ENCODE peak calls at places on chromosomes 2 and 18, in ten cellular contexts. W is stomach, Y is tibial nerve, D is LNCaP clone FGC, V is psoas muscle, J is foreskin fibroblast, G is heart right ventricle, U is fibroblast of lung, L is brain microvascular endothelial cell, T is right atrium auricular region. C is an unnamed sample.

GRCh38 chr2:239466046-239466754 is 65.4 kb upstream of the HDAC4 start:
- DNase-seq in G (no peak), W (no peak), L (no peak), J (peak), D (no peak), V (no peak), T (no peak), U (no peak), Y (no peak), C (no peak)

GRCh38 chr2:122414911-122415310 is 659.5 kb downstream of the TSN start:
- DNase-seq in D (no peak), V (no peak), Y (no peak), T (no peak), G (no peak), U (no peak), L (no peak), J (no peak), W (no peak), C (no peak)

GRCh38 chr18:34322365-34323289 is 97.9 kb upstream of the NOL4 start:
- DNase-seq in T (no peak), J (peak), W (peak), L (peak), V (peak), G (peak), Y (peak), U (peak), D (peak), C (peak)

GRCh38 chr2:71672640-71673401 is 219.5 kb downstream of the DYSF start:
- DNase-seq in W (no peak), V (no peak), U (no peak), G (no peak), Y (no peak), T (peak), J (no peak), D (no peak), L (no peak), C (no peak)

GRCh38 chr2:25411281-25411680 is 69.6 kb upstream of the DNMT3A start:
- DNase-seq in G (no peak), W (no peak), U (no peak), Y (no peak), V (no peak), T (peak), L (no peak), D (no peak), J (no peak), C (no peak)

GRCh38 chr2:102770506-102770905 is 8.7 kb downstream of the TMEM182 start:
- DNase-seq in W (no peak), U (peak), D (no peak), L (peak), V (no peak), Y (no peak), G (no peak), T (no peak), J (peak), C (peak)

GRCh38 chr2:101974663-101975062 is 17.1 kb upstream of the IL1R2 start:
- DNase-seq in D (no peak), V (no peak), W (no peak), Y (no peak), U (no peak), L (no peak), T (no peak), J (peak), G (no peak), C (peak)

GRCh38 chr18:28150925-28151324 is 26.0 kb downstream of the CDH2 start:
- DNase-seq in Y (no peak), V (no peak), L (no peak), D (no peak), W (no peak), T (no peak), U (no peak), G (no peak), J (no peak), C (no peak)

GRCh38 chr2:61117534-61117933 is 44.5 kb upstream of the C2orf74 start:
- DNase-seq in Y (no peak), L (no peak), J (peak), G (no peak), W (no peak), U (peak), D (no peak), T (no peak), V (no peak), C (no peak)

GRCh38 chr2:7736646-7737305 is 819.6 kb downstream of the RNF144A start:
- DNase-seq in T (no peak), D (no peak), U (peak), W (no peak), J (peak), L (peak), G (no peak), Y (no peak), V (no peak), C (no peak)

GRCh38 chr2:65040414-65041261 is 15.6 kb upstream of the CEP68 start:
- DNase-seq in J (peak), W (peak), G (peak), V (peak), L (peak), D (peak), U (peak), T (peak), Y (peak), C (peak)

GRCh38 chr2:50018938-50019337 is 864.6 kb upstream of the FSHR start:
- DNase-seq in G (no peak), T (no peak), Y (no peak), L (no peak), W (no peak), U (no peak), D (no peak), V (no peak), J (no peak), C (no peak)

GRCh38 chr18:9475643-9476580 is 599 bp downstream of the RALBP1 start:
- DNase-seq in U (peak), L (peak), J (peak), V (no peak), Y (peak), G (no peak), D (no peak), T (no peak), W (no peak), C (peak)

GRCh38 chr2:72765997-72766609 is 59.7 kb downstream of the EXOC6B start:
- DNase-seq in V (no peak), L (no peak), U (peak), J (no peak), Y (no peak), D (no peak), T (no peak), G (no peak), W (no peak), C (no peak)

GRCh38 chr18:26865557-26865956 is at the start of gene AQP4:
- DNase-seq in G (peak), L (no peak), W (peak), Y (no peak), T (no peak), D (no peak), U (peak), J (no peak), V (peak), C (no peak)

GRCh38 chr2:24491626-24492282 is 700 bp downstream of the NCOA1 start:
- DNase-seq in G (peak), V (peak), L (no peak), U (peak), D (no peak), J (peak), W (peak), T (no peak), Y (peak), C (peak)

GRCh38 chr2:63734510-63734909 is 107.2 kb upstream of the UGP2 start:
- DNase-seq in Y (no peak), T (no peak), U (no peak), D (peak), V (no peak), L (no peak), W (no peak), G (no peak), J (peak), C (peak)

GRCh38 chr2:222064286-222064685 is 234.5 kb downstream of the PAX3 start:
- DNase-seq in V (no peak), L (no peak), G (no peak), U (no peak), T (no peak), J (no peak), D (no peak), W (no peak), Y (no peak), C (no peak)

GRCh38 chr2:100470898-100471514 is 724 bp downstream of the NMS start:
- DNase-seq in D (no peak), W (no peak), Y (no peak), V (no peak), J (peak), U (peak), G (peak), T (no peak), L (peak), C (peak)

GRCh38 chr2:29518010-29518409 is 402.8 kb downstream of the CLIP4 start:
- DNase-seq in U (peak), W (no peak), Y (no peak), T (no peak), D (no peak), V (no peak), G (no peak), L (peak), J (peak), C (peak)

GRCh38 chr2:42925742-42926437 is 133.5 kb upstream of the HAAO start:
- DNase-seq in G (peak), W (peak), J (peak), V (peak), D (no peak), L (no peak), T (no peak), U (no peak), Y (no peak), C (no peak)

GRCh38 chr2:24702800-24703199 is 90.4 kb downstream of the PTRHD1 start:
- DNase-seq in D (peak), L (peak), T (no peak), W (no peak), U (peak), V (no peak), Y (no peak), G (no peak), J (peak), C (peak)

GRCh38 chr2:108918156-108918845 is 70.7 kb downstream of the EDAR start:
- DNase-seq in T (no peak), Y (no peak), J (no peak), V (no peak), U (no peak), D (no peak), W (peak), G (no peak), L (no peak), C (no peak)

GRCh38 chr2:30978044-30978443 is 160.2 kb downstream of the GALNT14 start:
- DNase-seq in Y (no peak), U (no peak), G (no peak), J (no peak), W (no peak), L (no peak), T (no peak), D (no peak), V (no peak), C (no peak)

GRCh38 chr18:23668731-23669130 is 6.0 kb upstream of the ANKRD29 start:
- DNase-seq in T (no peak), W (peak), L (no peak), D (peak), V (no peak), J (no peak), U (no peak), G (peak), Y (no peak), C (no peak)

GRCh38 chr2:219000569-219000960 is 7.3 kb upstream of the CRYBA2 start:
- DNase-seq in W (peak), T (no peak), G (no peak), U (no peak), L (no peak), D (no peak), Y (no peak), J (no peak), V (no peak), C (no peak)

GRCh38 chr2:219002395-219003266 is 9.4 kb upstream of the CRYBA2 start:
- DNase-seq in T (no peak), J (peak), W (peak), V (peak), Y (no peak), U (peak), L (peak), D (no peak), G (no peak), C (no peak)

GRCh38 chr2:218999881-219000568 is 6.8 kb upstream of the CRYBA2 start:
- DNase-seq in Y (no peak), U (no peak), V (no peak), J (no peak), W (no peak), G (no peak), L (no peak), T (no peak), D (no peak), C (no peak)

GRCh38 chr2:219001577-219002394 is 8.6 kb upstream of the CRYBA2 start:
- DNase-seq in U (no peak), Y (no peak), W (peak), T (no peak), V (no peak), D (peak), L (no peak), G (no peak), J (no peak), C (no peak)

DNA sequence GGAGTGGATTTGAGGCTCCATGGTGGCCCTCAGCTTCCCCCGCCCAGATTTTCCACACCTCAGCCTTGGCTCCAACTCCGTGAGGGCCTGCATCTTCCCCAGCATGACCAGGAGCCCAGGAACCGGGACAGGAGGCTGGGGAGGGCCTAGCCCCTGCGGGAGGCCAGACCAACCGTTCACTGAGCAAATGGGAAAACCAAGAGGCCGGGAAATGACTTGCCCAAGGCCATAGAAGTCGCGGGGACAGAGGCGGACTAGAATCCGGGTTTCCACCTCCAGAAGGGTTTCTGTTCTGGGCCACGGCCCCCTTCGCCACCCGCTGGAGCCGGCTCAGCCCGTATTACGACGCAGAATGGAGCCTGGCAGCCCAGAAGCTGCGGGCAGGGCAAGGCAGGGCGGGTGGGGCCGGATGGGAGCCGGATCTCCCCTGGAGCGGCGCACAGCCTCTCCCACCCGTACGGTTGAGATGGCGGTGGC is 7.9 kb upstream of the CRYBA2 start:
- DNase-seq in L (no peak), U (no peak), D (no peak), T (no peak), Y (no peak), G (no peak), W (no peak), V (no peak), J (no peak), C (no peak)
- H3K4me3 ChIP-seq in L (no peak), U (no peak), D (no peak), T (no peak), Y (no peak), G (no peak), W (peak), V (no peak), J (no peak), C (no peak)

GRCh38 chr2:152115952-152116351 is 17.1 kb upstream of the CACNB4 start:
- DNase-seq in Y (no peak), D (no peak), W (no peak), L (no peak), T (no peak), J (no peak), G (no peak), V (no peak), U (no peak), C (no peak)
- TF ChIP-seq CTCF in Y (no peak), D (peak), W (no peak), L (peak), T (no peak), J (no peak), G (no peak), V (no peak), U (peak), C (no peak)

GRCh38 chr2:203659650-203660049 is 46.8 kb upstream of the CD28 start:
- DNase-seq in G (no peak), Y (peak), U (no peak), D (no peak), W (no peak), J (no peak), T (no peak), V (no peak), L (no peak), C (no peak)
- H3K4me3 ChIP-seq in G (no peak), Y (no peak), U (no peak), D (no peak), W (no peak), J (no peak), T (no peak), V (no peak), L (no peak), C (no peak)

GRCh38 chr2:236193026-236193425 is 24.8 kb upstream of the GBX2 start:
- DNase-seq in T (no peak), V (no peak), G (no peak), Y (no peak), J (no peak), D (no peak), L (no peak), W (no peak), U (no peak), C (no peak)
- TF ChIP-seq CTCF in T (no peak), V (no peak), G (no peak), Y (no peak), J (no peak), D (no peak), L (peak), W (no peak), U (no peak), C (no peak)

GRCh38 chr2:241109210-241110088 is 7.4 kb upstream of the MTERF4 start:
- DNase-seq in V (no peak), U (no peak), T (no peak), Y (no peak), D (no peak), G (no peak), W (no peak), L (no peak), J (no peak), C (no peak)
- H3K4me3 ChIP-seq in V (no peak), U (no peak), T (no peak), Y (no peak), D (no peak), G (no peak), W (no peak), L (no peak), J (no peak), C (no peak)

DNA sequence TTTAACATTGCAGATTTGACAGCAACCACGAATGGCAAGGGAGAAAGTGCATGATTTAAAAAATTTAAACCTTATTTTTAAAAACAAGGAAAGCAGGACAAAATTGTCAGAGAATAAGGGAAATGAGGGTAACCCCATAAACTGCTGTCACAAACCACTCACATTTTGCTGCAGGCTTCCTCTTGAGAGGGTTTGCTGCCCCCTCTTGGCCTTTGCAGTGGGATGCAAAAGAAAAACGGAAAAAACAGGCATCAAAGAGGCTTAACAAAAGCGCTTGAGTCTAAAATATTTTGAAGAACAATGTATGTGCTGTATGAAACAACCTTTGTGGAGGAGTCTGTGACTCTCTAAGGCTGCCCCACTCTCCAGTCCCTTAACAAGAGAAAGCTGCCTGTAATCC is 91.6 kb downstream of the TMX3 start:
- DNase-seq in Y (peak), L (peak), J (peak), D (peak), T (no peak), G (no peak), V (peak), W (peak), U (peak), C (peak)
- TF ChIP-seq CTCF in Y (peak), L (peak), J (peak), D (peak), T (peak), G (peak), V (peak), W (no peak), U (peak), C (peak)

GRCh38 chr2:3520591-3520990 is 1.3 kb upstream of the ADI1 start:
- DNase-seq in V (no peak), T (peak), J (no peak), U (no peak), D (no peak), G (no peak), W (no peak), L (no peak), Y (no peak), C (no peak)
- H3K4me3 ChIP-seq in V (peak), T (no peak), J (no peak), U (peak), D (no peak), G (no peak), W (peak), L (no peak), Y (no peak), C (no peak)

DNA sequence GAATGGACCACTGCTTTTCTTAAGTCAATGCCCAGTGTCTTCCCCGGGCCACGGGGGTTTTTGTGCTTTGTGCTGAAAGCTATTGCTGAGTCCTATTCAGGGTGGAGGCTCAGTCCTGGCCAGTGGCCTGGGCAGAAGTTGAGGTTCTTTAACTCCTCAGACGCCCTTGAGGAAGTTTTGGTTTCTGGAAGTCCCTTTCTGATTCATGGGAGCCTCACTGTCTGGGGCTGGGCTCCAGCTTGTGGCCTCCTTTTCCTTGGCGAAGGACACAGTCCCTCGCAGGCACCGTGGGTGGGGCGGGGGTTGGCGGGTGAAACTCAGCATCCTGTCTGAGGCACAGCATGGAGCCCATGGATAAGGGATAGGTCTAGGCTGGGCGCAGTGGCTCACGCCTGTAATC is 465.2 kb upstream of the HS6ST1 start:
- DNase-seq in U (no peak), T (peak), W (no peak), L (no peak), Y (no peak), J (no peak), G (no peak), D (no peak), V (no peak), C (no peak)
- TF ChIP-seq CTCF in U (no peak), T (no peak), W (no peak), L (no peak), Y (no peak), J (no peak), G (no peak), D (no peak), V (no peak), C (no peak)